ENCODE peak calls at places on chromosomes 16 and 17, in five cellular contexts. X is IMR-90; W is spleen; H is body of pancreas; R is CD8-positive, alpha-beta T cell. T is an unnamed sample.

GRCh38 chr17:57721967-57722703 is 23.0 kb downstream of the CCDC182 start:
- DNase-seq in H (no peak), X (no peak), R (no peak), W (no peak), T (no peak)

GRCh38 chr17:32608267-32608666 is 121.5 kb downstream of the CDK5R1 start:
- DNase-seq in W (no peak), R (no peak), H (no peak), X (no peak), T (no peak)

GRCh38 chr17:33072421-33073175 is 81.0 kb downstream of the SPACA3 start:
- DNase-seq in H (no peak), X (no peak), R (no peak), W (no peak), T (no peak)

GRCh38 chr16:12320298-12320706 is 343.8 kb downstream of the SNX29 start:
- DNase-seq in X (peak; percentile 93), W (no peak), H (no peak), R (no peak), T (no peak)

GRCh38 chr17:81511800-81512559 is 619 bp downstream of the ACTG1 start:
- DNase-seq in W (no peak), R (peak; percentile 30), X (no peak), H (no peak), T (peak; percentile 46)

GRCh38 chr17:8514801-8515200 is 79.1 kb downstream of the NDEL1 start:
- DNase-seq in W (no peak), X (no peak), R (no peak), H (no peak), T (no peak)

GRCh38 chr17:79915850-79916430 is 76.7 kb upstream of the CBX4 start:
- DNase-seq in W (peak; percentile 72), X (peak; percentile 28), H (peak; percentile 72), R (no peak), T (peak; percentile 51)

GRCh38 chr16:54009464-54010176 is 277.0 kb downstream of the IRX3 start:
- DNase-seq in R (no peak), H (no peak), X (no peak), W (no peak), T (no peak)

GRCh38 chr17:57739402-57740224 is 5.5 kb downstream of the CCDC182 start:
- DNase-seq in W (no peak), H (no peak), X (no peak), R (no peak), T (peak; percentile 12)

GRCh38 chr17:74453665-74454196 is 12.7 kb upstream of the CD300A start:
- DNase-seq in H (peak; percentile 94), W (no peak), X (no peak), R (peak; percentile 56), T (no peak)

GRCh38 chr16:49434733-49435132 is 61.1 kb downstream of the C16orf78 start:
- DNase-seq in W (peak; percentile 23), H (no peak), X (no peak), R (no peak), T (no peak)

GRCh38 chr16:89319883-89320716 is 102.6 kb downstream of the ZNF778 start:
- DNase-seq in W (peak; percentile 79), R (no peak), X (peak; percentile 85), H (peak; percentile 64), T (peak; percentile 91)

GRCh38 chr16:17304814-17305169 is 166.0 kb downstream of the XYLT1 start:
- DNase-seq in X (peak; percentile 5), R (no peak), W (no peak), H (no peak), T (peak; percentile 5)

GRCh38 chr17:69414408-69415274 is at the start of gene MAP2K6:
- DNase-seq in X (peak; percentile 65), W (peak; percentile 95), H (peak; percentile 84), R (peak; percentile 73), T (peak; percentile 65)

GRCh38 chr16:53067675-53068074 is 12.9 kb downstream of the CHD9 start:
- DNase-seq in X (no peak), H (no peak), R (no peak), W (no peak), T (no peak)

GRCh38 chr16:55035037-55035436 is 104.4 kb downstream of the IRX5 start:
- DNase-seq in H (peak; percentile 34), R (no peak), X (no peak), W (peak; percentile 30), T (peak; percentile 12)

GRCh38 chr16:87002717-87003413 is 314.3 kb downstream of the C16orf95 start:
- DNase-seq in X (peak; percentile 70), H (no peak), R (no peak), W (no peak), T (peak; percentile 45)

GRCh38 chr17:80668375-80669149 is 123.9 kb downstream of the RPTOR start:
- DNase-seq in H (no peak), W (no peak), R (no peak), X (no peak), T (no peak)

GRCh38 chr17:17551361-17551760 is 40.1 kb downstream of the PEMT start:
- DNase-seq in H (no peak), R (no peak), X (no peak), W (no peak), T (peak; percentile 47)

GRCh38 chr16:3861808-3862451 is 18.6 kb downstream of the CREBBP start:
- DNase-seq in W (peak; percentile 84), R (no peak), H (no peak), X (peak; percentile 63), T (peak; percentile 24)

GRCh38 chr17:55237826-55238196 is 26.9 kb upstream of the HLF start:
- DNase-seq in X (no peak), W (no peak), H (no peak), R (no peak), T (no peak)

GRCh38 chr17:78644259-78644658 is 67.1 kb upstream of the DNAH17 start:
- DNase-seq in W (peak; percentile 40), X (no peak), H (no peak), R (no peak), T (no peak)
- TF ChIP-seq CTCF in W (no peak), X (no peak), H (no peak), R (no peak), T (no peak)

GRCh38 chr16:50900391-50900942 is 158.6 kb downstream of the CYLD start:
- DNase-seq in H (no peak), X (no peak), R (no peak), W (no peak), T (no peak)

GRCh38 chr16:50901062-50901461 is 159.2 kb downstream of the CYLD start:
- DNase-seq in R (no peak), H (no peak), W (no peak), X (no peak), T (no peak)

DNA sequence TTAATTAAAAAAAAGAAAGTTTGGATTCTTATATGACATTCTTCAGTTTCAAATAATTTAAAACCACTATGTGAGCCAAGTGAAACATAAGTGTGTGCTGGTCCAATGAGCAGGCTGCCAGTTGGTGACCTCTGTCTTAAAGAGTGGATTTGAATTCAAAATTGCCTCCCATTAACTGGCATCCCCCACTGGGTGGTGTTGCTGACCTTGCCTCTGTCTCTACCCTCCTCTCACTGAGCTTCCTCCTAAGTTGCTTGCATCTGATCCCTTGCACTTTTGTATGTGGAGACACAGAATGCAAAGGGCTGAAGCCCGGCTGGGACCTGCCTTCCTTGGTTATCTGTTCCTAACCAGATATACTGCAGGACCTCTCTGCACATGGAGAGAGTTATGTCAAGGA is 160.6 kb downstream of the CYLD start:
- DNase-seq in X (no peak), H (no peak), R (no peak), W (no peak), T (no peak)
- TF ChIP-seq CTCF in X (no peak), H (no peak), R (no peak), W (no peak), T (no peak)

GRCh38 chr17:11144358-11145233 is 96.4 kb upstream of the SHISA6 start:
- DNase-seq in X (no peak), H (peak; percentile 42), R (no peak), W (no peak), T (peak; percentile 45)
- TF ChIP-seq CTCF in X (no peak), H (peak; percentile 63), R (no peak), W (peak; percentile 53), T (peak; percentile 47)

GRCh38 chr17:7502987-7503386 is 18.8 kb downstream of the POLR2A start:
- DNase-seq in R (no peak), H (no peak), W (no peak), X (no peak), T (no peak)
- TF ChIP-seq CTCF in R (no peak), H (peak; percentile 37), W (no peak), X (peak; percentile 25), T (peak; percentile 20)